ENCODE peak calls at places on chromosomes 13 and 19, in ten cellular contexts. H is AG08395, Y is neuronal stem cell, M is hepatocyte, E is anterior cingulate cortex, G is glutamatergic neuron, R is C1 segment of cervical spinal cord, J is nucleus accumbens, K is EH, W is SHP77. V is an unnamed sample.

GRCh38 chr19:51783373-51783772 is 11.6 kb upstream of the FPR3 start:
- DNase-seq in K (no peak), G (no peak), M (no peak), H (peak; percentile 32), Y (no peak), R (no peak), W (peak; percentile 20), J (no peak), E (no peak), V (no peak)

GRCh38 chr13:100899720-100900316 is 225.2 kb upstream of the TMTC4 start:
- DNase-seq in J (no peak), E (no peak), W (no peak), R (no peak), G (no peak), M (no peak), K (no peak), Y (no peak), H (no peak), V (no peak)

GRCh38 chr19:4409123-4409933 is 6.9 kb downstream of the CHAF1A start:
- DNase-seq in Y (no peak), M (no peak), W (no peak), H (no peak), J (no peak), G (no peak), K (no peak), R (no peak), E (no peak), V (no peak)

GRCh38 chr19:7986321-7987083 is 18.9 kb downstream of the ELAVL1 start:
- DNase-seq in E (no peak), R (peak; percentile 54), J (no peak), Y (no peak), G (no peak), K (peak; percentile 84), M (no peak), H (peak; percentile 72), W (no peak), V (peak; percentile 40)

GRCh38 chr19:48872884-48873475 is 759 bp downstream of the PPP1R15A start:
- DNase-seq in E (peak; percentile 44), J (no peak), R (peak; percentile 57), G (peak; percentile 58), M (peak; percentile 95), K (peak; percentile 97), Y (peak; percentile 84), H (peak; percentile 88), W (peak; percentile 78), V (peak; percentile 92)

GRCh38 chr13:51645154-51645650 is 60.9 kb downstream of the WDFY2 start:
- DNase-seq in E (no peak), R (no peak), G (no peak), Y (no peak), W (no peak), J (no peak), K (peak; percentile 70), H (peak; percentile 82), M (peak; percentile 47), V (peak; percentile 78)

GRCh38 chr13:79448413-79448812 is 32.5 kb upstream of the NDFIP2 start:
- DNase-seq in H (no peak), E (no peak), R (no peak), M (no peak), K (no peak), Y (no peak), G (no peak), J (no peak), W (no peak), V (no peak)

GRCh38 chr13:20526664-20527063 is 1.0 kb upstream of the CRYL1 start:
- DNase-seq in Y (no peak), E (no peak), K (peak; percentile 6), G (no peak), H (no peak), W (no peak), J (no peak), M (no peak), R (peak; percentile 12), V (no peak)

GRCh38 chr19:52170863-52171320 is 529 bp downstream of the ZNF836 start:
- DNase-seq in W (no peak), E (peak; percentile 41), J (no peak), H (peak; percentile 10), Y (no peak), M (peak; percentile 31), R (peak; percentile 31), K (no peak), G (peak; percentile 57), V (no peak)

GRCh38 chr13:43520331-43520730 is 266.4 kb downstream of the ENOX1 start:
- DNase-seq in J (no peak), H (no peak), K (peak; percentile 7), E (no peak), R (no peak), W (no peak), G (no peak), M (no peak), Y (no peak), V (no peak)

GRCh38 chr19:42497492-42498226 is 30.6 kb downstream of the CEACAM1 start:
- DNase-seq in J (no peak), G (no peak), K (no peak), E (no peak), R (no peak), W (no peak), Y (no peak), M (peak; percentile 78), H (no peak), V (no peak)

GRCh38 chr19:45451181-45451849 is 16.5 kb upstream of the FOSB start:
- DNase-seq in R (no peak), M (peak; percentile 62), W (no peak), H (peak; percentile 48), Y (no peak), J (no peak), G (peak; percentile 40), E (no peak), K (peak; percentile 78), V (no peak)

GRCh38 chr13:113770441-113770840 is 11.4 kb downstream of the TMEM255B start:
- DNase-seq in K (no peak), G (no peak), W (no peak), H (no peak), J (no peak), R (no peak), M (no peak), E (no peak), Y (no peak), V (no peak)

GRCh38 chr13:69704311-69704710 is 403.3 kb upstream of the ATXN8OS start:
- DNase-seq in M (no peak), G (no peak), W (no peak), R (no peak), Y (no peak), E (no peak), J (no peak), H (no peak), K (no peak), V (no peak)

GRCh38 chr19:40807147-40808020 is 8.4 kb downstream of the EGLN2 start:
- DNase-seq in J (no peak), Y (no peak), G (no peak), R (no peak), K (no peak), M (peak; percentile 78), E (no peak), H (no peak), W (peak; percentile 31), V (no peak)

GRCh38 chr19:48194041-48194871 is 23.8 kb downstream of the ZSWIM9 start:
- DNase-seq in K (no peak), R (no peak), H (peak; percentile 33), Y (no peak), G (no peak), J (no peak), E (no peak), W (no peak), M (no peak), V (no peak)

GRCh38 chr13:80040219-80040976 is 300.5 kb downstream of the SPRY2 start:
- DNase-seq in E (no peak), W (no peak), R (no peak), G (no peak), M (peak; percentile 75), H (peak; percentile 77), J (no peak), Y (no peak), K (peak; percentile 100), V (peak; percentile 99)

GRCh38 chr13:34701919-34702318 is 240.2 kb upstream of the NBEA start:
- DNase-seq in M (no peak), H (no peak), R (no peak), Y (no peak), J (no peak), K (no peak), G (no peak), E (no peak), W (no peak), V (no peak)

GRCh38 chr13:86900906-86901305 is 770.3 kb upstream of the SLITRK5 start:
- DNase-seq in W (no peak), G (no peak), E (no peak), Y (no peak), M (no peak), H (no peak), K (no peak), J (no peak), R (no peak), V (no peak)

GRCh38 chr19:4061178-4061682 is 5.5 kb downstream of the ZBTB7A start:
- DNase-seq in K (peak; percentile 35), G (no peak), E (no peak), M (peak; percentile 85), J (no peak), Y (no peak), H (peak; percentile 53), R (no peak), W (no peak), V (no peak)

GRCh38 chr19:54325194-54325621 is 12.2 kb upstream of the LILRA5 start:
- DNase-seq in Y (peak; percentile 40), J (no peak), R (no peak), H (peak; percentile 7), W (peak; percentile 13), K (peak; percentile 33), E (no peak), G (no peak), M (peak; percentile 42), V (peak; percentile 9)

GRCh38 chr13:40518481-40518882 is 148.0 kb downstream of the FOXO1 start:
- DNase-seq in E (no peak), J (no peak), W (no peak), K (no peak), M (no peak), G (no peak), Y (no peak), H (no peak), R (no peak), V (no peak)

GRCh38 chr19:10768936-10769335 is 51.1 kb downstream of the DNM2 start:
- DNase-seq in H (no peak), J (no peak), W (no peak), E (no peak), K (no peak), G (no peak), M (no peak), R (no peak), Y (no peak), V (no peak)

GRCh38 chr19:58434217-58434616 is 5.7 kb downstream of the ZNF132 start:
- DNase-seq in R (no peak), Y (no peak), W (no peak), M (no peak), H (no peak), G (no peak), K (no peak), E (no peak), J (no peak), V (no peak)

GRCh38 chr13:112069063-112069726 is 2.2 kb downstream of the SOX1 start:
- DNase-seq in E (no peak), K (no peak), Y (no peak), M (no peak), G (no peak), R (no peak), W (no peak), H (no peak), J (no peak), V (no peak)

GRCh38 chr13:49502954-49503353 is 7.2 kb downstream of the PHF11 start:
- DNase-seq in J (no peak), Y (no peak), E (no peak), H (peak; percentile 48), R (no peak), W (no peak), G (no peak), M (no peak), K (peak; percentile 53), V (peak; percentile 44)

GRCh38 chr19:13234518-13234917 is 84.3 kb downstream of the IER2 start:
- DNase-seq in W (no peak), Y (no peak), J (no peak), M (peak; percentile 62), G (peak; percentile 38), E (no peak), R (no peak), H (peak; percentile 58), K (peak; percentile 48), V (peak; percentile 8)

GRCh38 chr13:99431927-99432636 is 69.2 kb upstream of the TM9SF2 start:
- DNase-seq in K (no peak), W (no peak), H (no peak), E (no peak), J (no peak), M (no peak), G (no peak), Y (no peak), R (no peak), V (no peak)